ENCODE peak calls at places on chromosomes 2 and 18, in four cellular contexts. W is body of pancreas, B is stomach, C is ovary. I is an unnamed sample.

GRCh38 chr2:226720948-226721347 is 78.7 kb downstream of the IRS1 start:
- DNase-seq in B (no peak), C (no peak), W (no peak), I (no peak)

GRCh38 chr2:29011650-29012060 is 30.6 kb downstream of the TOGARAM2 start:
- DNase-seq in B (peak), C (peak), W (peak), I (no peak)

GRCh38 chr2:60556998-60557955 is 3.8 kb upstream of the BCL11A start:
- DNase-seq in C (no peak), W (no peak), B (no peak), I (no peak)

GRCh38 chr2:158729873-158730620 is 65.1 kb upstream of the DAPL1 start:
- DNase-seq in W (no peak), B (no peak), C (no peak), I (no peak)

GRCh38 chr2:53572696-53573095 is 194.9 kb upstream of the CHAC2 start:
- DNase-seq in B (no peak), W (no peak), C (no peak), I (no peak)

GRCh38 chr2:75500633-75501032 is 60.1 kb downstream of the EVA1A start:
- DNase-seq in W (no peak), C (no peak), B (no peak), I (no peak)

GRCh38 chr18:52408800-52409302 is 68.9 kb downstream of the DCC start:
- DNase-seq in C (no peak), W (no peak), B (no peak), I (no peak)

GRCh38 chr2:108640731-108641130 is 78.6 kb upstream of the RANBP2 start:
- DNase-seq in B (no peak), W (no peak), C (no peak), I (no peak)

GRCh38 chr2:170711196-170711773 is 3.9 kb upstream of the SP5 start:
- DNase-seq in C (no peak), W (no peak), B (no peak), I (no peak)

GRCh38 chr2:191892391-191892790 is 45.5 kb upstream of the CAVIN2 start:
- DNase-seq in C (no peak), W (no peak), B (no peak), I (no peak)

GRCh38 chr18:48897531-48897930 is 53.2 kb downstream of the SMAD7 start:
- DNase-seq in B (no peak), C (no peak), W (no peak), I (no peak)

GRCh38 chr2:30293303-30293912 is 62.1 kb downstream of the LBH start:
- DNase-seq in B (no peak), W (no peak), C (no peak), I (no peak)

GRCh38 chr2:26582890-26583289 is 58.3 kb downstream of the CIB4 start:
- DNase-seq in B (no peak), W (no peak), C (peak), I (no peak)

GRCh38 chr2:223601932-223602676 is at the start of gene SCG2:
- DNase-seq in C (peak), B (peak), W (peak), I (peak)

GRCh38 chr2:210502997-210503621 is 26.6 kb upstream of the LANCL1 start:
- DNase-seq in C (peak), W (peak), B (peak), I (no peak)

GRCh38 chr2:66496680-66497420 is 61.9 kb downstream of the MEIS1 start:
- DNase-seq in B (no peak), W (no peak), C (no peak), I (no peak)

GRCh38 chr2:37318401-37318800 is 6.2 kb downstream of the PRKD3 start:
- DNase-seq in B (no peak), W (no peak), C (no peak), I (no peak)

GRCh38 chr2:205361272-205361671 is 321.0 kb upstream of the NRP2 start:
- DNase-seq in C (no peak), W (no peak), B (no peak), I (no peak)

GRCh38 chr2:49255325-49256023 is 101.2 kb upstream of the FSHR start:
- DNase-seq in B (no peak), C (no peak), W (no peak), I (no peak)

GRCh38 chr2:18650221-18650620 is 60.9 kb upstream of the NT5C1B start:
- DNase-seq in B (no peak), C (no peak), W (no peak), I (no peak)

GRCh38 chr2:230684222-230685164 is 28.1 kb upstream of the CAB39 start:
- DNase-seq in C (no peak), B (peak), W (no peak), I (no peak)

GRCh38 chr2:203871371-203871983 is 3.9 kb downstream of the CTLA4 start:
- DNase-seq in W (no peak), B (no peak), C (no peak), I (no peak)

GRCh38 chr2:46435796-46436360 is 43.5 kb upstream of the TMEM247 start:
- DNase-seq in W (no peak), B (no peak), C (no peak), I (no peak)

GRCh38 chr2:224442092-224442999 is 40.4 kb upstream of the FAM124B start:
- DNase-seq in W (peak), B (no peak), C (no peak), I (no peak)

GRCh38 chr2:227378371-227378782 is 729 bp downstream of the TM4SF20 start:
- DNase-seq in C (no peak), B (no peak), W (no peak), I (no peak)

GRCh38 chr18:29185801-29186200 is 1008.9 kb upstream of the CDH2 start:
- DNase-seq in W (no peak), C (no peak), B (no peak), I (no peak)

GRCh38 chr2:84963323-84963691 is 7.7 kb upstream of the KCMF1 start:
- DNase-seq in B (no peak), W (no peak), C (no peak), I (no peak)

GRCh38 chr2:84964406-84965191 is 6.4 kb upstream of the KCMF1 start:
- DNase-seq in C (no peak), W (no peak), B (no peak), I (peak)

GRCh38 chr2:84965192-84965516 is 5.8 kb upstream of the KCMF1 start:
- DNase-seq in B (no peak), C (no peak), W (no peak), I (no peak)

GRCh38 chr2:84962917-84963316 is 8.0 kb upstream of the KCMF1 start:
- DNase-seq in C (no peak), W (no peak), B (no peak), I (no peak)

DNA sequence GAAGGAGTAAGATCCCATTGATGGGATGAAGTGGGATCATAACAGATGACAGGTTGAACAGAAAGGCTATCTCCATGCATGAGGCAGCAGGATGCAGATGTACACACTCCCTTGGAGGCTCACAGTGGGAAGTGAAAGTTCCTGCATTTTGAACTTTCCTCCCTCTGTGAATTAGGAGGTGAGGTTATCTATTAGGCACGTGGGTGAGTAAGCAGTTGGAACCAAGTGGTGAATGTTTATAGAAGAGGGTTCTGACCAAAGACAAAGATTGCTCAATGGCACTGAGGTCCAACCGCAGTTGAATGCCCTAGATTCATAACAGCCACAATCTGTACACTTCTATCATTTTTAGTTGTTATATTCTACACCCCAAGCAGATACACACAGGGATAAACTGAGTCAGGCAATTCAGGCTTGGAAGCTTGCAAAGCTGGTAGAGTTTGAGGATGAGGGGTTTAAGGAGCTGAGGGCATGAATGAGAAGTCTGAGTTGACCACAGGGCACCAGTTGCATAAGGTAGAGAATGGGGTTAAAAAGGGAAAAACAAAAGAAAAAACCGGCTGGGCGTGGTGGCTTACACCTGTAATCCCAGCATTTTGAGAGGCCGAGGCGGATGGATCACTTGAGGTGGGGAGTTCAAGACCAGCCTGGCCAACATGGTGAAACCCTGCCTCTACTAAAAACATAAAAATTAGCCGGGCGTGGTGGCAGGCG is 7.1 kb upstream of the KCMF1 start:
- DNase-seq in C (no peak), W (peak), B (no peak), I (peak)
- TF ChIP-seq POLR2A in C (no peak), W (no peak), B (no peak), I (no peak)

DNA sequence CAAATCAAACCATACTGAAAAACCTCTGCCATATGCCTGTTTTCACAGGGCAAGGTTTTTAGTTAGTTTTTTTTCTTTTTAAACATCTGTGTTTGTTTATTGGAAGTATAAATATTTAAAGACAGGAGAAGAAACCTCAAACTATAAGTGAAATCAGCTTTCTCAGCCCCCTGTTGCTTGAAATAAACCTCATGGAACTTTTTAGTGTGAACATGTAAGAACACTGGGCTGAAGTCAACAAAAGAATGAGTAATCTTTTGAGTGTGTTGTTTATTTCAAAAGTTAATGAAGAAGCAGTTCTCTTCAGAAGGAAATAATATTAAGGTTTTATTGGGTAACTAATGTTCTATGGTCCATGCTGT is 657.7 kb upstream of the SYT4 start:
- DNase-seq in B (no peak), W (no peak), C (no peak), I (no peak)
- TF ChIP-seq POLR2A in B (no peak), W (no peak), C (no peak), I (no peak)

DNA sequence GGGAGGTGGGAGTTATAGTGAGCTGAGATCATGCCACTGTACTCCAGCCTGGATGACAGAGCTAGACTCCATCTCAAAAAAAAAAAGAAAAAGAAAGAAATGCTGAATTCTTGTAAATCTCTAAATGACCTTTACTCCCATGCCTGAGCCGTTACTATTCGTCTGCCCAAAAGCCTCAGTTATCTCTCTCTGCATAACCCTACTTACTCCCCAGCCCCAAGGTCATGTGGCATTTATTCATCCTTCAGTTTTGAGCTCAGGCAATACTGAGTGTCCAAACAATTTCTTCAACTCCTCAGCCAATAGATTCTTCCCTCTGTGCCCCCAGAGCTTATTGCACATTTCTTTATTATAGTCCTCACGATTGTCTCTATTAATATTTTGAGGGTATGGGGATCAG is 28.8 kb downstream of the RAB1A start:
- DNase-seq in W (no peak), C (no peak), B (no peak), I (peak)
- TF ChIP-seq POLR2A in W (no peak), C (no peak), B (no peak), I (no peak)

DNA sequence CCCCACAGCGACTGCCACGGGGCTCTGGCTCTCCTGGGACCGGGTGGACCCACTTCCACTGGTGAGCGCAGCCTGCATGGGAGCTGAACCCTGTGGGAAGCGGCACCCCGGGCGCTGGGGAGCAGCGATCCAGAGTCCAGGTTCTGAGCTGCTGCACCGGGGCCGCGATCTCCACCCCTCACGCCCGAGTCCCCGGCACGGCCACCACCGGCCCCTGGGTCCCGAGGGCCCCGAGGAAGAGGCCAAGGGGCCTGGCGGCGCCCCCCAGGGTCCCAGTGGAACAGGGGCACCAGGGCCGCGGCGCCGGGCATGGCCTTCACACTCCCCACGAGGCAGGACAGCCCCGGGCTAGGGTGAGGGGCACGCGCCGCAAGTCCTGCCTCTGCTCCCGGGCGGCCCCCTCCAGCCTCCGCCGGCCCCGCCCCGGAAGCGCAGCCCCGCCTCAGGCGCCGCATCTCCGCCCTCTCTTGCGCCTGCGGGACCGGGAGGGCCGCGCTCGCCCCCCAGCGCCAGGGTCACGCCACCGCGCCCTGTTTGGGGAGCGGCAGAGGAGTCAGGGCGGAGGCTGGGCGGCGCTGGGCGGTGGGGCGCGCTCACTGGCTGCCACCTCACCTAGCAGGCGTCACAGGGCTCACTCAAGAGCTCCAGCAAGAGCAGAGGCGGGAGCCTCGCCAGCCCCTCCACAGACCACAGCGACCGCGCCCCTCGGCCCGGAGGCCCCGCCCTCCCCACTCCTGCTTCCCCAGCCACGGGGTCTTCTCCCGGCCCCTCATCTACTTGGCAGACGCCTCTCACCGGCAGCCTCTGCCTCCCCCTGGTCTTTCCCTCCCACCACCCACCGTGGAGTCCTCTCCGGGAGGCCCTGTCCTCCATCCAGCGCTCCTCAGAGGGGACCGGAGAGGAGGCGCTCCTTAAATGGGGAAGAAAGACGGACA is 26.8 kb downstream of the THAP4 start:
- DNase-seq in W (peak), C (peak), B (peak), I (peak)
- TF ChIP-seq POLR2A in W (peak), C (no peak), B (no peak), I (no peak)

GRCh38 chr18:13138822-13139139 is 79.8 kb upstream of the LDLRAD4 start:
- DNase-seq in C (no peak), W (no peak), B (no peak), I (no peak)

GRCh38 chr18:13137041-13137938 is 81.3 kb upstream of the LDLRAD4 start:
- DNase-seq in C (peak), B (peak), W (peak), I (no peak)

GRCh38 chr18:13136689-13137040 is 81.9 kb upstream of the LDLRAD4 start:
- DNase-seq in W (peak), C (peak), B (no peak), I (no peak)

GRCh38 chr18:13139885-13140450 is 78.6 kb upstream of the LDLRAD4 start:
- DNase-seq in B (no peak), W (no peak), C (no peak), I (no peak)

GRCh38 chr18:13137939-13138821 is 80.4 kb upstream of the LDLRAD4 start:
- DNase-seq in B (peak), W (peak), C (peak), I (peak)
- TF ChIP-seq POLR2A in B (no peak), W (no peak), C (no peak), I (no peak)